ENCODE peak calls at places on chromosomes 6 and 20, in ten cellular contexts. One of them, this sample, is unnamed.

GRCh38 chr6:92906385-92906784 is 513.0 kb downstream of the EPHA7 start:
- DNase-seq in left ventricle myocardium inferior: no peak
- DNase-seq in body of pancreas: no peak
- DNase-seq in HFF-Myc: no peak
- DNase-seq in NB4: no peak
- DNase-seq in activated CD8-positive, alpha-beta T cell treated with anti-CD3 and anti-CD28 coated beads for 36 hours: no peak
- DNase-seq in progenitor cell of endocrine pancreas: no peak
- DNase-seq in uterus: no peak
- DNase-seq in HL-60: no peak
- DNase-seq in A549: no peak
- DNase-seq in this sample: no peak

GRCh38 chr6:166465671-166466087 is 82.9 kb upstream of the MPC1 start:
- DNase-seq in activated CD8-positive, alpha-beta T cell treated with anti-CD3 and anti-CD28 coated beads for 36 hours: no peak
- DNase-seq in body of pancreas: no peak
- DNase-seq in NB4: no peak
- DNase-seq in progenitor cell of endocrine pancreas: no peak
- DNase-seq in HL-60: no peak
- DNase-seq in uterus: peak; percentile 46
- DNase-seq in A549: peak; percentile 28
- DNase-seq in HFF-Myc: peak; percentile 12
- DNase-seq in left ventricle myocardium inferior: peak; percentile 42
- DNase-seq in this sample: no peak

GRCh38 chr6:45650527-45651135 is 272.9 kb upstream of the SUPT3H start:
- DNase-seq in activated CD8-positive, alpha-beta T cell treated with anti-CD3 and anti-CD28 coated beads for 36 hours: no peak
- DNase-seq in body of pancreas: no peak
- DNase-seq in HL-60: no peak
- DNase-seq in left ventricle myocardium inferior: no peak
- DNase-seq in HFF-Myc: peak; percentile 87
- DNase-seq in A549: peak; percentile 60
- DNase-seq in progenitor cell of endocrine pancreas: no peak
- DNase-seq in uterus: no peak
- DNase-seq in NB4: no peak
- DNase-seq in this sample: no peak

GRCh38 chr20:32886652-32887051 is 27.9 kb downstream of the EFCAB8 start:
- DNase-seq in NB4: no peak
- DNase-seq in progenitor cell of endocrine pancreas: no peak
- DNase-seq in body of pancreas: no peak
- DNase-seq in HL-60: no peak
- DNase-seq in A549: no peak
- DNase-seq in HFF-Myc: no peak
- DNase-seq in activated CD8-positive, alpha-beta T cell treated with anti-CD3 and anti-CD28 coated beads for 36 hours: no peak
- DNase-seq in uterus: no peak
- DNase-seq in left ventricle myocardium inferior: no peak
- DNase-seq in this sample: no peak

GRCh38 chr6:8085053-8085511 is 17.3 kb downstream of the EEF1E1 start:
- DNase-seq in uterus: no peak
- DNase-seq in A549: peak; percentile 81
- DNase-seq in activated CD8-positive, alpha-beta T cell treated with anti-CD3 and anti-CD28 coated beads for 36 hours: no peak
- DNase-seq in progenitor cell of endocrine pancreas: no peak
- DNase-seq in body of pancreas: peak; percentile 66
- DNase-seq in left ventricle myocardium inferior: no peak
- DNase-seq in NB4: peak; percentile 86
- DNase-seq in HL-60: peak; percentile 40
- DNase-seq in HFF-Myc: peak; percentile 76
- DNase-seq in this sample: no peak

GRCh38 chr6:45539124-45539523 is 161.4 kb upstream of the SUPT3H start:
- DNase-seq in HL-60: no peak
- DNase-seq in progenitor cell of endocrine pancreas: no peak
- DNase-seq in A549: no peak
- DNase-seq in left ventricle myocardium inferior: no peak
- DNase-seq in HFF-Myc: no peak
- DNase-seq in activated CD8-positive, alpha-beta T cell treated with anti-CD3 and anti-CD28 coated beads for 36 hours: no peak
- DNase-seq in uterus: no peak
- DNase-seq in body of pancreas: no peak
- DNase-seq in NB4: no peak
- DNase-seq in this sample: no peak

GRCh38 chr6:84193140-84193708 is 34.2 kb downstream of the CEP162 start:
- DNase-seq in HFF-Myc: peak; percentile 22
- DNase-seq in activated CD8-positive, alpha-beta T cell treated with anti-CD3 and anti-CD28 coated beads for 36 hours: no peak
- DNase-seq in body of pancreas: no peak
- DNase-seq in NB4: no peak
- DNase-seq in A549: peak; percentile 10
- DNase-seq in HL-60: no peak
- DNase-seq in left ventricle myocardium inferior: no peak
- DNase-seq in uterus: no peak
- DNase-seq in progenitor cell of endocrine pancreas: no peak
- DNase-seq in this sample: no peak

GRCh38 chr20:44495802-44496481 is 20.3 kb downstream of the TTPAL start:
- DNase-seq in NB4: peak; percentile 59
- DNase-seq in progenitor cell of endocrine pancreas: no peak
- DNase-seq in body of pancreas: no peak
- DNase-seq in A549: peak; percentile 89
- DNase-seq in HFF-Myc: peak; percentile 94
- DNase-seq in HL-60: no peak
- DNase-seq in uterus: peak; percentile 30
- DNase-seq in left ventricle myocardium inferior: no peak
- DNase-seq in activated CD8-positive, alpha-beta T cell treated with anti-CD3 and anti-CD28 coated beads for 36 hours: peak; percentile 13
- DNase-seq in this sample: no peak

GRCh38 chr6:122770835-122771601 is 8.5 kb upstream of the FABP7 start:
- DNase-seq in left ventricle myocardium inferior: no peak
- DNase-seq in A549: no peak
- DNase-seq in activated CD8-positive, alpha-beta T cell treated with anti-CD3 and anti-CD28 coated beads for 36 hours: no peak
- DNase-seq in uterus: no peak
- DNase-seq in NB4: peak; percentile 73
- DNase-seq in body of pancreas: peak; percentile 56
- DNase-seq in HL-60: peak; percentile 76
- DNase-seq in HFF-Myc: no peak
- DNase-seq in progenitor cell of endocrine pancreas: no peak
- DNase-seq in this sample: no peak

GRCh38 chr6:3247255-3248146 is 11.2 kb upstream of the PSMG4 start:
- DNase-seq in NB4: peak; percentile 70
- DNase-seq in body of pancreas: peak; percentile 37
- DNase-seq in HL-60: no peak
- DNase-seq in A549: peak; percentile 24
- DNase-seq in left ventricle myocardium inferior: no peak
- DNase-seq in uterus: peak; percentile 78
- DNase-seq in HFF-Myc: peak; percentile 50
- DNase-seq in progenitor cell of endocrine pancreas: peak; percentile 29
- DNase-seq in activated CD8-positive, alpha-beta T cell treated with anti-CD3 and anti-CD28 coated beads for 36 hours: peak; percentile 29
- DNase-seq in this sample: no peak

GRCh38 chr20:33859157-33859695 is 48.1 kb downstream of the CHMP4B start:
- DNase-seq in progenitor cell of endocrine pancreas: no peak
- DNase-seq in HFF-Myc: no peak
- DNase-seq in HL-60: peak; percentile 74
- DNase-seq in A549: peak; percentile 39
- DNase-seq in body of pancreas: no peak
- DNase-seq in NB4: no peak
- DNase-seq in uterus: peak; percentile 27
- DNase-seq in activated CD8-positive, alpha-beta T cell treated with anti-CD3 and anti-CD28 coated beads for 36 hours: peak; percentile 62
- DNase-seq in left ventricle myocardium inferior: no peak
- DNase-seq in this sample: peak; percentile 49

GRCh38 chr6:1619666-1620503 is 10.2 kb downstream of the FOXC1 start:
- DNase-seq in body of pancreas: no peak
- DNase-seq in HFF-Myc: no peak
- DNase-seq in left ventricle myocardium inferior: no peak
- DNase-seq in activated CD8-positive, alpha-beta T cell treated with anti-CD3 and anti-CD28 coated beads for 36 hours: peak; percentile 39
- DNase-seq in A549: no peak
- DNase-seq in NB4: no peak
- DNase-seq in progenitor cell of endocrine pancreas: no peak
- DNase-seq in HL-60: peak; percentile 65
- DNase-seq in uterus: no peak
- DNase-seq in this sample: no peak

GRCh38 chr20:64049060-64049886 is at the start of gene SOX18:
- DNase-seq in HFF-Myc: no peak
- DNase-seq in activated CD8-positive, alpha-beta T cell treated with anti-CD3 and anti-CD28 coated beads for 36 hours: peak; percentile 58
- DNase-seq in HL-60: peak; percentile 50
- DNase-seq in left ventricle myocardium inferior: peak; percentile 64
- DNase-seq in A549: peak; percentile 59
- DNase-seq in progenitor cell of endocrine pancreas: no peak
- DNase-seq in NB4: peak; percentile 87
- DNase-seq in body of pancreas: no peak
- DNase-seq in uterus: no peak
- DNase-seq in this sample: no peak

GRCh38 chr20:60266184-60266823 is 308.1 kb downstream of the CDH26 start:
- DNase-seq in body of pancreas: no peak
- DNase-seq in left ventricle myocardium inferior: no peak
- DNase-seq in uterus: no peak
- DNase-seq in progenitor cell of endocrine pancreas: no peak
- DNase-seq in A549: no peak
- DNase-seq in NB4: no peak
- DNase-seq in activated CD8-positive, alpha-beta T cell treated with anti-CD3 and anti-CD28 coated beads for 36 hours: peak; percentile 32
- DNase-seq in HL-60: peak; percentile 57
- DNase-seq in HFF-Myc: no peak
- DNase-seq in this sample: peak; percentile 98

GRCh38 chr20:49568491-49569151 is 684 bp upstream of the PTGIS start:
- DNase-seq in HFF-Myc: no peak
- DNase-seq in progenitor cell of endocrine pancreas: no peak
- DNase-seq in left ventricle myocardium inferior: no peak
- DNase-seq in uterus: peak; percentile 84
- DNase-seq in body of pancreas: no peak
- DNase-seq in A549: no peak
- DNase-seq in HL-60: no peak
- DNase-seq in activated CD8-positive, alpha-beta T cell treated with anti-CD3 and anti-CD28 coated beads for 36 hours: no peak
- DNase-seq in NB4: no peak
- DNase-seq in this sample: no peak

GRCh38 chr20:905999-906520 is 10.1 kb downstream of the ANGPT4 start:
- DNase-seq in body of pancreas: no peak
- DNase-seq in A549: no peak
- DNase-seq in progenitor cell of endocrine pancreas: no peak
- DNase-seq in HL-60: peak; percentile 39
- DNase-seq in uterus: no peak
- DNase-seq in NB4: peak; percentile 66
- DNase-seq in left ventricle myocardium inferior: no peak
- DNase-seq in HFF-Myc: no peak
- DNase-seq in activated CD8-positive, alpha-beta T cell treated with anti-CD3 and anti-CD28 coated beads for 36 hours: no peak
- DNase-seq in this sample: no peak

GRCh38 chr6:89951574-89952360 is 57.5 kb downstream of the GJA10 start:
- DNase-seq in A549: no peak
- DNase-seq in uterus: no peak
- DNase-seq in left ventricle myocardium inferior: no peak
- DNase-seq in HFF-Myc: no peak
- DNase-seq in body of pancreas: no peak
- DNase-seq in HL-60: no peak
- DNase-seq in activated CD8-positive, alpha-beta T cell treated with anti-CD3 and anti-CD28 coated beads for 36 hours: no peak
- DNase-seq in progenitor cell of endocrine pancreas: no peak
- DNase-seq in NB4: peak; percentile 60
- DNase-seq in this sample: peak; percentile 48

GRCh38 chr6:127968394-127968793 is 67.5 kb upstream of the THEMIS start:
- DNase-seq in HFF-Myc: no peak
- DNase-seq in progenitor cell of endocrine pancreas: no peak
- DNase-seq in HL-60: no peak
- DNase-seq in NB4: no peak
- DNase-seq in A549: no peak
- DNase-seq in body of pancreas: no peak
- DNase-seq in left ventricle myocardium inferior: no peak
- DNase-seq in uterus: no peak
- DNase-seq in activated CD8-positive, alpha-beta T cell treated with anti-CD3 and anti-CD28 coated beads for 36 hours: no peak
- DNase-seq in this sample: no peak
- TF ChIP-seq CTCF in HFF-Myc: no peak
- TF ChIP-seq CTCF in progenitor cell of endocrine pancreas: peak; percentile 7
- TF ChIP-seq CTCF in HL-60: no peak
- TF ChIP-seq CTCF in NB4: no peak
- TF ChIP-seq CTCF in A549: no peak
- TF ChIP-seq CTCF in body of pancreas: no peak
- TF ChIP-seq CTCF in left ventricle myocardium inferior: no peak
- TF ChIP-seq CTCF in uterus: no peak
- TF ChIP-seq CTCF in activated CD8-positive, alpha-beta T cell treated with anti-CD3 and anti-CD28 coated beads for 36 hours: peak; percentile 37
- TF ChIP-seq CTCF in this sample: no peak

GRCh38 chr6:17987576-17988421 is at the start of gene KIF13A:
- DNase-seq in progenitor cell of endocrine pancreas: peak; percentile 61
- DNase-seq in uterus: peak; percentile 63
- DNase-seq in activated CD8-positive, alpha-beta T cell treated with anti-CD3 and anti-CD28 coated beads for 36 hours: peak; percentile 66
- DNase-seq in HL-60: peak; percentile 22
- DNase-seq in left ventricle myocardium inferior: peak; percentile 73
- DNase-seq in body of pancreas: peak; percentile 72
- DNase-seq in NB4: peak; percentile 55
- DNase-seq in A549: peak; percentile 49
- DNase-seq in HFF-Myc: peak; percentile 52
- DNase-seq in this sample: no peak
- TF ChIP-seq CTCF in progenitor cell of endocrine pancreas: peak; percentile 43
- TF ChIP-seq CTCF in uterus: peak; percentile 53
- TF ChIP-seq CTCF in activated CD8-positive, alpha-beta T cell treated with anti-CD3 and anti-CD28 coated beads for 36 hours: no peak
- TF ChIP-seq CTCF in HL-60: no peak
- TF ChIP-seq CTCF in left ventricle myocardium inferior: peak; percentile 50
- TF ChIP-seq CTCF in body of pancreas: no peak
- TF ChIP-seq CTCF in NB4: no peak
- TF ChIP-seq CTCF in A549: peak; percentile 11
- TF ChIP-seq CTCF in HFF-Myc: no peak
- TF ChIP-seq CTCF in this sample: no peak

DNA sequence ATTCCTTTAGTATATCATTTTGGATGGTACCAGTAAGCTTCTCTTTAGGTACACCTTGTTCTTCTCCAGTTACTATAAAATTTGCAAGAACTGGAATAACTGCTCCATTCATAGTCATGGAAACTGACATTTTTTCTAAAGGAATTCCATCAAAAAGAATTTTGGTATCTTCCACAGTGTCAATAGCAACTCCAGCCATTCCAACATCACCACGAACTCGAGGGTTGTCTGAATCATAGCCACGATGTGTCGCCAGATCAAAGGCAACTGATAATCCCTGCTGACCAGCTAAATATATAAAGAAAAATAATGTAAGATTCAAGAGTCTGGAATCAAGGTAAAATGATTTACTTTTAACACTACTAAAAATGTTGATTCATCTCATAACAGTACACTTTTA is 5.3 kb downstream of the MMUT start:
- DNase-seq in A549: no peak
- DNase-seq in progenitor cell of endocrine pancreas: no peak
- DNase-seq in body of pancreas: no peak
- DNase-seq in activated CD8-positive, alpha-beta T cell treated with anti-CD3 and anti-CD28 coated beads for 36 hours: no peak
- DNase-seq in HFF-Myc: no peak
- DNase-seq in HL-60: no peak
- DNase-seq in NB4: no peak
- DNase-seq in uterus: no peak
- DNase-seq in left ventricle myocardium inferior: no peak
- DNase-seq in this sample: no peak
- TF ChIP-seq CTCF in A549: no peak
- TF ChIP-seq CTCF in progenitor cell of endocrine pancreas: no peak
- TF ChIP-seq CTCF in body of pancreas: no peak
- TF ChIP-seq CTCF in activated CD8-positive, alpha-beta T cell treated with anti-CD3 and anti-CD28 coated beads for 36 hours: no peak
- TF ChIP-seq CTCF in HFF-Myc: no peak
- TF ChIP-seq CTCF in HL-60: no peak
- TF ChIP-seq CTCF in NB4: no peak
- TF ChIP-seq CTCF in uterus: no peak
- TF ChIP-seq CTCF in left ventricle myocardium inferior: no peak
- TF ChIP-seq CTCF in this sample: no peak

GRCh38 chr6:107869871-107870270 is 45.8 kb upstream of the SCML4 start:
- DNase-seq in A549: no peak
- DNase-seq in left ventricle myocardium inferior: no peak
- DNase-seq in HL-60: no peak
- DNase-seq in NB4: no peak
- DNase-seq in activated CD8-positive, alpha-beta T cell treated with anti-CD3 and anti-CD28 coated beads for 36 hours: no peak
- DNase-seq in body of pancreas: no peak
- DNase-seq in progenitor cell of endocrine pancreas: no peak
- DNase-seq in HFF-Myc: no peak
- DNase-seq in uterus: no peak
- DNase-seq in this sample: no peak
- TF ChIP-seq CTCF in A549: no peak
- TF ChIP-seq CTCF in left ventricle myocardium inferior: no peak
- TF ChIP-seq CTCF in HL-60: no peak
- TF ChIP-seq CTCF in NB4: no peak
- TF ChIP-seq CTCF in activated CD8-positive, alpha-beta T cell treated with anti-CD3 and anti-CD28 coated beads for 36 hours: no peak
- TF ChIP-seq CTCF in body of pancreas: no peak
- TF ChIP-seq CTCF in progenitor cell of endocrine pancreas: no peak
- TF ChIP-seq CTCF in HFF-Myc: no peak
- TF ChIP-seq CTCF in uterus: no peak
- TF ChIP-seq CTCF in this sample: no peak